ENCODE peak calls at places on chromosomes 6 and 20, in ten cellular contexts. One of them, this sample, is unnamed.

GRCh38 chr6:43814865-43815264 is 44.9 kb downstream of the VEGFA start:
- DNase-seq in astrocyte: no peak
- DNase-seq in lung: no peak
- DNase-seq in endodermal cell: no peak
- DNase-seq in heart right ventricle: no peak
- DNase-seq in aorta: no peak
- DNase-seq in ovary: no peak
- DNase-seq in right cardiac atrium: no peak
- DNase-seq in pancreas: no peak
- DNase-seq in DND-41: no peak
- DNase-seq in this sample: no peak

GRCh38 chr6:142927274-142927586 is 17.7 kb downstream of the HIVEP2 start:
- DNase-seq in astrocyte: peak; percentile 55
- DNase-seq in lung: no peak
- DNase-seq in endodermal cell: no peak
- DNase-seq in heart right ventricle: no peak
- DNase-seq in aorta: no peak
- DNase-seq in ovary: no peak
- DNase-seq in right cardiac atrium: no peak
- DNase-seq in pancreas: no peak
- DNase-seq in DND-41: no peak
- DNase-seq in this sample: peak; percentile 36

GRCh38 chr6:44630125-44631028 is 242.9 kb downstream of the CDC5L start:
- DNase-seq in astrocyte: peak; percentile 63
- DNase-seq in lung: no peak
- DNase-seq in endodermal cell: peak; percentile 93
- DNase-seq in heart right ventricle: no peak
- DNase-seq in aorta: no peak
- DNase-seq in ovary: peak; percentile 30
- DNase-seq in right cardiac atrium: peak; percentile 70
- DNase-seq in pancreas: no peak
- DNase-seq in DND-41: peak; percentile 12
- DNase-seq in this sample: no peak

GRCh38 chr6:6920984-6921313 is 186.8 kb upstream of the RREB1 start:
- DNase-seq in astrocyte: no peak
- DNase-seq in lung: no peak
- DNase-seq in endodermal cell: no peak
- DNase-seq in heart right ventricle: no peak
- DNase-seq in aorta: no peak
- DNase-seq in ovary: no peak
- DNase-seq in right cardiac atrium: no peak
- DNase-seq in pancreas: peak; percentile 65
- DNase-seq in DND-41: no peak
- DNase-seq in this sample: no peak

GRCh38 chr20:60976139-60976538 is 275.9 kb upstream of the CDH4 start:
- DNase-seq in astrocyte: no peak
- DNase-seq in lung: no peak
- DNase-seq in endodermal cell: no peak
- DNase-seq in heart right ventricle: no peak
- DNase-seq in aorta: no peak
- DNase-seq in ovary: no peak
- DNase-seq in right cardiac atrium: no peak
- DNase-seq in pancreas: no peak
- DNase-seq in DND-41: no peak
- DNase-seq in this sample: no peak

GRCh38 chr20:19114410-19114809 is 98.0 kb upstream of the SLC24A3 start:
- DNase-seq in astrocyte: no peak
- DNase-seq in lung: no peak
- DNase-seq in endodermal cell: no peak
- DNase-seq in heart right ventricle: no peak
- DNase-seq in aorta: no peak
- DNase-seq in ovary: no peak
- DNase-seq in right cardiac atrium: no peak
- DNase-seq in pancreas: no peak
- DNase-seq in DND-41: peak; percentile 7
- DNase-seq in this sample: no peak

GRCh38 chr20:20820104-20820503 is 107.7 kb upstream of the RALGAPA2 start:
- DNase-seq in astrocyte: no peak
- DNase-seq in lung: no peak
- DNase-seq in endodermal cell: peak; percentile 85
- DNase-seq in heart right ventricle: no peak
- DNase-seq in aorta: no peak
- DNase-seq in ovary: no peak
- DNase-seq in right cardiac atrium: no peak
- DNase-seq in pancreas: peak; percentile 37
- DNase-seq in DND-41: no peak
- DNase-seq in this sample: no peak

GRCh38 chr6:127077886-127078285 is 40.6 kb upstream of the RSPO3 start:
- DNase-seq in astrocyte: no peak
- DNase-seq in lung: no peak
- DNase-seq in endodermal cell: no peak
- DNase-seq in heart right ventricle: no peak
- DNase-seq in aorta: no peak
- DNase-seq in ovary: no peak
- DNase-seq in right cardiac atrium: no peak
- DNase-seq in pancreas: no peak
- DNase-seq in DND-41: no peak
- DNase-seq in this sample: no peak

GRCh38 chr6:129920103-129920798 is 59.1 kb upstream of the TMEM244 start:
- DNase-seq in astrocyte: peak; percentile 20
- DNase-seq in lung: no peak
- DNase-seq in endodermal cell: no peak
- DNase-seq in heart right ventricle: no peak
- DNase-seq in aorta: no peak
- DNase-seq in ovary: no peak
- DNase-seq in right cardiac atrium: no peak
- DNase-seq in pancreas: no peak
- DNase-seq in DND-41: no peak
- DNase-seq in this sample: no peak

GRCh38 chr6:93407186-93407585 is 12.2 kb downstream of the EPHA7 start:
- DNase-seq in astrocyte: peak; percentile 3
- DNase-seq in lung: no peak
- DNase-seq in endodermal cell: no peak
- DNase-seq in heart right ventricle: no peak
- DNase-seq in aorta: no peak
- DNase-seq in ovary: no peak
- DNase-seq in right cardiac atrium: no peak
- DNase-seq in pancreas: no peak
- DNase-seq in DND-41: no peak
- DNase-seq in this sample: no peak

GRCh38 chr6:90446164-90446563 is 140.7 kb downstream of the MAP3K7 start:
- DNase-seq in astrocyte: peak; percentile 31
- DNase-seq in lung: no peak
- DNase-seq in endodermal cell: no peak
- DNase-seq in heart right ventricle: no peak
- DNase-seq in aorta: no peak
- DNase-seq in ovary: no peak
- DNase-seq in right cardiac atrium: no peak
- DNase-seq in pancreas: no peak
- DNase-seq in DND-41: no peak
- DNase-seq in this sample: no peak

GRCh38 chr20:32975698-32976674 is 28.2 kb downstream of the SUN5 start:
- DNase-seq in astrocyte: no peak
- DNase-seq in lung: no peak
- DNase-seq in endodermal cell: peak; percentile 75
- DNase-seq in heart right ventricle: peak; percentile 41
- DNase-seq in aorta: no peak
- DNase-seq in ovary: no peak
- DNase-seq in right cardiac atrium: peak; percentile 81
- DNase-seq in pancreas: no peak
- DNase-seq in DND-41: peak; percentile 2
- DNase-seq in this sample: no peak

GRCh38 chr20:63186084-63186483 is 29.8 kb downstream of the YTHDF1 start:
- DNase-seq in astrocyte: no peak
- DNase-seq in lung: no peak
- DNase-seq in endodermal cell: no peak
- DNase-seq in heart right ventricle: no peak
- DNase-seq in aorta: no peak
- DNase-seq in ovary: no peak
- DNase-seq in right cardiac atrium: no peak
- DNase-seq in pancreas: no peak
- DNase-seq in DND-41: no peak
- DNase-seq in this sample: no peak

GRCh38 chr20:63187338-63188158 is 28.4 kb downstream of the YTHDF1 start:
- DNase-seq in astrocyte: no peak
- DNase-seq in lung: no peak
- DNase-seq in endodermal cell: no peak
- DNase-seq in heart right ventricle: no peak
- DNase-seq in aorta: no peak
- DNase-seq in ovary: no peak
- DNase-seq in right cardiac atrium: no peak
- DNase-seq in pancreas: no peak
- DNase-seq in DND-41: no peak
- DNase-seq in this sample: no peak

GRCh38 chr20:63186528-63187316 is 29.2 kb downstream of the YTHDF1 start:
- DNase-seq in astrocyte: peak; percentile 3
- DNase-seq in lung: no peak
- DNase-seq in endodermal cell: no peak
- DNase-seq in heart right ventricle: no peak
- DNase-seq in aorta: no peak
- DNase-seq in ovary: no peak
- DNase-seq in right cardiac atrium: no peak
- DNase-seq in pancreas: no peak
- DNase-seq in DND-41: no peak
- DNase-seq in this sample: no peak

GRCh38 chr20:63183422-63184146 is 32.3 kb downstream of the YTHDF1 start:
- DNase-seq in astrocyte: no peak
- DNase-seq in lung: peak; percentile 34
- DNase-seq in endodermal cell: peak; percentile 92
- DNase-seq in heart right ventricle: peak; percentile 22
- DNase-seq in aorta: no peak
- DNase-seq in ovary: no peak
- DNase-seq in right cardiac atrium: peak; percentile 51
- DNase-seq in pancreas: peak; percentile 40
- DNase-seq in DND-41: peak; percentile 66
- DNase-seq in this sample: no peak

GRCh38 chr20:63185215-63185796 is 30.6 kb downstream of the YTHDF1 start:
- DNase-seq in astrocyte: no peak
- DNase-seq in lung: no peak
- DNase-seq in endodermal cell: no peak
- DNase-seq in heart right ventricle: no peak
- DNase-seq in aorta: no peak
- DNase-seq in ovary: no peak
- DNase-seq in right cardiac atrium: no peak
- DNase-seq in pancreas: no peak
- DNase-seq in DND-41: no peak
- DNase-seq in this sample: no peak
- H3K4me1 ChIP-seq in astrocyte: no peaks in the 10 kb centered on the region
- H3K4me1 ChIP-seq in lung: no peaks in the 10 kb centered on the region
- H3K4me1 ChIP-seq in endodermal cell: no peaks in the 10 kb centered on the region
- H3K4me1 ChIP-seq in heart right ventricle: no peaks in the 10 kb centered on the region
- H3K4me1 ChIP-seq in aorta: no peaks in the 10 kb centered on the region
- H3K4me1 ChIP-seq in ovary: no peaks in the 10 kb centered on the region
- H3K4me1 ChIP-seq in right cardiac atrium: no peaks in the 10 kb centered on the region
- H3K4me1 ChIP-seq in pancreas: no peaks in the 10 kb centered on the region
- H3K4me1 ChIP-seq in DND-41: peaks cover 9% of the 10 kb centered on the region
- H3K4me1 ChIP-seq in this sample: no peaks in the 10 kb centered on the region

DNA sequence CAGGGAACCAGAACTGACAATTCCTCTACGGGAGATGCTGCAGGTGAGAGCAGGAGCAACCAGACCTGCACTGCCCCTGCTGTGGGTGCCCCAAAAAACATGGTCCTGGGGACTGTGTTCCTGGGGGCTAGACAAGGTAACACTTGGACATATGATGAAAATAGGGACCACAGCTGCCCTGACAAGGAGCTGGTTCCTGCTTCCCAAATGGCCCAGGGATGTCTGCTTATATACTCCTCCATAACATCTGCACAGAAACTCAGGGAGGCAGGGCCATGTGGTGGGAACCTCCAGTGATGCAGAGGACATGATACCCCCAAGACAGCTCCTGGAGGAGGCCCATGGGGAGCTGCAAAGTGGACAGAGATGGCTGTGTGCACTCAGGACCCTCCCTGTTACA is 19.8 kb downstream of the HLA-F start:
- DNase-seq in astrocyte: no peak
- DNase-seq in lung: no peak
- DNase-seq in endodermal cell: no peak
- DNase-seq in heart right ventricle: no peak
- DNase-seq in aorta: no peak
- DNase-seq in ovary: no peak
- DNase-seq in right cardiac atrium: no peak
- DNase-seq in pancreas: no peak
- DNase-seq in DND-41: no peak
- DNase-seq in this sample: no peak
- H3K27me3 ChIP-seq in astrocyte: peaks cover 4% of the 10 kb centered on the region
- H3K27me3 ChIP-seq in lung: no peaks in the 10 kb centered on the region
- H3K27me3 ChIP-seq in endodermal cell: peaks cover 23% of the 10 kb centered on the region
- H3K27me3 ChIP-seq in heart right ventricle: no peaks in the 10 kb centered on the region
- H3K27me3 ChIP-seq in aorta: no peaks in the 10 kb centered on the region
- H3K27me3 ChIP-seq in ovary: no peaks in the 10 kb centered on the region
- H3K27me3 ChIP-seq in right cardiac atrium: no peaks in the 10 kb centered on the region
- H3K27me3 ChIP-seq in pancreas: no peaks in the 10 kb centered on the region
- H3K27me3 ChIP-seq in DND-41: no peaks in the 10 kb centered on the region
- H3K27me3 ChIP-seq in this sample: no peaks in the 10 kb centered on the region

DNA sequence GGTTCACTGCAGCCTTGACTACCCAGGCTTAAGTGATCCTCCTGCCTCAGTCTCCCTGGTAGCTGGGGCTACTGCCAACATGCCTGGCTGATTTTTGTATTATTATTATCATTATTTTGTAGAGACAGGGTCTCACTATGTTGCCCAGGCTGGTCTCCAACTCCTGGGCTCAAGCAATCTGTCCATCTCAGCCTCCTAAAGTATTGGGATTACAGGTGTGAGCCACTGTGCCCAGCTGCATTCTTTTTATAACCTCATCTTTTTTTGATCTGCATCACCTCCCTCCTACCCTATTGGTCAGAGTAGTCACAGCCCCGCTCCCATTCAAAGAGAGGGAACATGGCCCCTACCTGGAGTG is 23.6 kb upstream of the IER3 start:
- DNase-seq in astrocyte: no peak
- DNase-seq in lung: no peak
- DNase-seq in endodermal cell: no peak
- DNase-seq in heart right ventricle: no peak
- DNase-seq in aorta: no peak
- DNase-seq in ovary: no peak
- DNase-seq in right cardiac atrium: no peak
- DNase-seq in pancreas: no peak
- DNase-seq in DND-41: no peak
- DNase-seq in this sample: no peak
- H3K4me1 ChIP-seq in astrocyte: peaks cover 47% of the 10 kb centered on the region
- H3K4me1 ChIP-seq in lung: peaks cover 18% of the 10 kb centered on the region
- H3K4me1 ChIP-seq in endodermal cell: peaks cover 13% of the 10 kb centered on the region
- H3K4me1 ChIP-seq in heart right ventricle: peaks cover 41% of the 10 kb centered on the region
- H3K4me1 ChIP-seq in aorta: peaks cover 4% of the 10 kb centered on the region
- H3K4me1 ChIP-seq in ovary: peaks cover 3% of the 10 kb centered on the region
- H3K4me1 ChIP-seq in right cardiac atrium: peaks cover 17% of the 10 kb centered on the region
- H3K4me1 ChIP-seq in pancreas: peaks cover 14% of the 10 kb centered on the region
- H3K4me1 ChIP-seq in DND-41: peaks cover 39% of the 10 kb centered on the region
- H3K4me1 ChIP-seq in this sample: peaks cover 50% of the 10 kb centered on the region

DNA sequence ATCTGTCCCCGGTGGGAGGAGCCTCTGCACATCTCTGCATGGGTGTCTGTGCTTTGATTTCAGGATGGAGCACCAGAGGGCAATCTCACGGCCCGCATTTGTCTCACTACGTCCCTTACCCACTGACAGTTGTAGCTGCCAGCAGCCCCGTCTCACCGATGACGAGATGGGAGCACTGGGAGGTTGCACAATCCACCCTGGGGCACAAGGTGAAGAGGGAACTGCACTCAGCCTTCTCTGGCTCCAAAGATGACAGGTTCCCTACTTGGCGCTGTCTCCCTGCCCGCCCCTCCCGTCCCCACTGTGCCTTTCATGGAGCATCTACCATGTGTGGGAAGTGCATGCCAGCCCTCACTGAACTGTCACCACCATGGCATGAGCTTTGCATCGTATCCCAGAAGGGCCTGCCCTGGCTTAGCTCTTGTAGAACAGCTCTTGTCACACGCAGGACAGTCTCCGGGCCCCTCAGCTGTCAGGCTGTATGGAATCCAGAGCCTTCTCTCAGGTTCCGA is 99.9 kb upstream of the PMEPA1 start:
- DNase-seq in astrocyte: no peak
- DNase-seq in lung: no peak
- DNase-seq in endodermal cell: no peak
- DNase-seq in heart right ventricle: no peak
- DNase-seq in aorta: peak; percentile 36
- DNase-seq in ovary: no peak
- DNase-seq in right cardiac atrium: peak; percentile 37
- DNase-seq in pancreas: no peak
- DNase-seq in DND-41: no peak
- DNase-seq in this sample: no peak
- H3K27me3 ChIP-seq in astrocyte: peaks cover 3% of the 10 kb centered on the region
- H3K27me3 ChIP-seq in lung: no peaks in the 10 kb centered on the region
- H3K27me3 ChIP-seq in endodermal cell: no peaks in the 10 kb centered on the region
- H3K27me3 ChIP-seq in heart right ventricle: no peaks in the 10 kb centered on the region
- H3K27me3 ChIP-seq in aorta: no peaks in the 10 kb centered on the region
- H3K27me3 ChIP-seq in ovary: no peaks in the 10 kb centered on the region
- H3K27me3 ChIP-seq in right cardiac atrium: no peaks in the 10 kb centered on the region
- H3K27me3 ChIP-seq in pancreas: no peaks in the 10 kb centered on the region
- H3K27me3 ChIP-seq in DND-41: peaks cover 3% of the 10 kb centered on the region
- H3K27me3 ChIP-seq in this sample: no peaks in the 10 kb centered on the region